ENCODE peak calls at places on chromosomes 16 and 17, in ten cellular contexts. Q is breast epithelium, T is sigmoid colon, I is prostate gland, W is GM23338, G is suprapubic skin, E is stomach, D is spleen, H is K562, Z is H1. Y is an unnamed sample.

GRCh38 chr17:42180411-42180921 is 476 bp downstream of the KCNH4 start:
- DNase-seq in Z (no peak), H (no peak), I (no peak), G (no peak), D (no peak), E (no peak), T (no peak), Q (no peak), W (peak; percentile 64), Y (no peak)

GRCh38 chr17:81734405-81735055 is 22.4 kb downstream of the SLC25A10 start:
- DNase-seq in H (no peak), Z (no peak), Q (no peak), E (peak; percentile 73), D (peak; percentile 70), T (peak; percentile 65), G (no peak), W (no peak), I (no peak), Y (no peak)

GRCh38 chr16:477758-478157 is 49.8 kb upstream of the CAPN15 start:
- DNase-seq in H (no peak), Z (no peak), E (no peak), D (no peak), G (no peak), Q (no peak), T (no peak), I (no peak), W (no peak), Y (no peak)

GRCh38 chr16:75481475-75481874 is 13.8 kb downstream of the CHST6 start:
- DNase-seq in I (no peak), Z (no peak), G (no peak), W (no peak), Q (no peak), H (peak; percentile 41), T (no peak), E (no peak), D (no peak), Y (no peak)

GRCh38 chr17:80783461-80783860 is 208.2 kb upstream of the CHMP6 start:
- DNase-seq in I (no peak), Z (no peak), T (peak; percentile 64), G (peak; percentile 57), E (no peak), W (no peak), Q (peak; percentile 2), D (no peak), H (no peak), Y (no peak)

GRCh38 chr16:4496305-4496704 is 20.1 kb downstream of the HMOX2 start:
- DNase-seq in H (no peak), I (no peak), W (no peak), T (no peak), Z (no peak), Q (no peak), E (no peak), D (no peak), G (no peak), Y (no peak)

GRCh38 chr16:15435216-15435864 is 952 bp downstream of the BMERB1 start:
- DNase-seq in D (no peak), T (no peak), Z (no peak), W (peak; percentile 41), G (no peak), Q (no peak), H (no peak), E (no peak), I (no peak), Y (no peak)

GRCh38 chr16:50771366-50771765 is 29.5 kb downstream of the CYLD start:
- DNase-seq in Q (no peak), E (no peak), W (no peak), H (no peak), G (no peak), T (no peak), I (no peak), D (no peak), Z (no peak), Y (no peak)

GRCh38 chr16:27253526-27253930 is 15.0 kb downstream of the NSMCE1 start:
- DNase-seq in T (no peak), I (no peak), E (no peak), Q (no peak), W (no peak), G (no peak), Z (no peak), D (no peak), H (peak; percentile 41), Y (peak; percentile 74)

GRCh38 chr17:41308251-41308917 is 725 bp downstream of the KRTAP16-1 start:
- DNase-seq in I (peak; percentile 44), G (peak; percentile 79), W (no peak), E (no peak), Q (peak; percentile 54), D (peak; percentile 96), H (no peak), T (no peak), Z (no peak), Y (no peak)

GRCh38 chr16:15553313-15554088 is 89.5 kb downstream of the MARF1 start:
- DNase-seq in Q (no peak), D (no peak), G (no peak), I (no peak), W (no peak), H (no peak), T (no peak), E (no peak), Z (no peak), Y (no peak)

GRCh38 chr16:85093705-85094104 is 18.6 kb downstream of the CIBAR2 start:
- DNase-seq in Z (no peak), I (no peak), G (no peak), D (no peak), Q (no peak), H (peak; percentile 66), T (no peak), E (no peak), W (no peak), Y (no peak)

GRCh38 chr17:20996724-20997615 is 45.8 kb downstream of the USP22 start:
- DNase-seq in D (peak; percentile 68), H (no peak), I (no peak), W (no peak), T (peak; percentile 52), G (no peak), Q (peak; percentile 39), Z (no peak), E (no peak), Y (no peak)

GRCh38 chr17:35052240-35052608 is 11.3 kb downstream of the RFFL start:
- DNase-seq in G (no peak), Z (no peak), T (no peak), D (no peak), E (no peak), H (no peak), I (no peak), Q (no peak), W (no peak), Y (no peak)

DNA sequence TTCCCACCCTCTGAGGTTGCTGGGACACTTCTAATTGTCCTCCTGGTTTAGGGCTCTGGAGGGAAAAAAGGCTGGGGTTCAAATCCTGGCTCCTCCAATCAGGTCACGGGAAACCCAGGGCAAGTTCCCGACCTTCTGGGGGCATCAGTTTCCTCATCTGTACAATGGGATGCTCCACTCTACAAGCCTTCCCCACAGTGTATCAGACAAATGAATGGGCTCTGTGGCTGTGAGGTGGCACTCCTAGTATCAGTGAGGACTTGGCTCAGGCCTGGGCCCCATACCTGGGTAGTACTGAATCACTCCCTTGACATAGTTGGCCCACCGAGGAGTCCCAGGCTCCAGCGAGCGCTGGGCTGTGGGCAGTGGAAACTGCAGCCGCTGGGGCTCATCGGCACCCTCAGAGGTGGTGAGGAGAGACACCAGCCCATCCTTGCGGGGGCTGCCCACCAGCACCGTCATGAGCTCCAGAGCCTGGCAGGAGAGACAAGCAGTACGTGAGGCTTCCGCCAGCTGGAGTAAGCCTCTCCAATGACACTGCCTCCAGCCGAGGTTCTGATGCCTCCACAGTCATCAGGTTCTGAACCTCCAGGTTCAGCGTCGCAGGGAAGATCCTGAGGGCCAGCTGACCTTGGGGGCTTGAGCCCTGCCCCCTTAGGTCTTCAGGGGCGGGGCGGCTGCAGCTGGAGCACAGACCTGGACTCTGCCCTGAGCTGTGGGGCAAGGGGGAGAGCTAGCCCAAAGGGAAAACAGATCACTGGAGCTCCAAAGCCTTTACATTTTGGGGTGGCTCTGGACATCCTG is 1.2 kb downstream of the GALK1 start:
- DNase-seq in Q (no peak), G (no peak), W (no peak), Z (no peak), I (no peak), D (peak; percentile 79), T (no peak), E (no peak), H (no peak), Y (no peak)
- H3K4me1 ChIP-seq in Q (peaks cover 10% of the 10 kb centered on the region), G (peaks cover 28% of the 10 kb centered on the region), W (peaks cover 3% of the 10 kb centered on the region), Z (peaks cover 8% of the 10 kb centered on the region), I (no peaks in the 10 kb centered on the region), D (peaks cover 36% of the 10 kb centered on the region), T (peaks cover 21% of the 10 kb centered on the region), E (peaks cover 24% of the 10 kb centered on the region), H (peaks cover 38% of the 10 kb centered on the region), Y (peaks cover 25% of the 10 kb centered on the region)

DNA sequence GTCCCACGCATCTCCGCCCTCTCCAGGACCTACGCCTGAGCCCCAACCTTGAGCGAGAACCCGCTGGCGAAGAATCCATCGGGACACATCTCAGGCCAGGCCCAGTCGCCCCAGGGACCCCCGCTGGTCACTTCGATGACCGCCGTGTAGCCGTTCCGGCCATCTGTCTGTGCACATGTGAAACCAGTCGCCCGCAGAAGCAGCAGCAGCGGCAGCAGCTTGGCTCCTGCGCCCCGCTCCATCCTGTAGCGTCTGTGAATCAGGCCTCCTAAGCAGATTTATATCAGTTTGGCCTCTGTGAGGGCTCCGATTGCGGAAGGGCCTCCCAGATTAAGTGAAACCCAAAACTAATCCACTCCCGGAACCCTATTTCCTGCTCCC is at the start of gene VMO1:
- DNase-seq in H (no peak), I (no peak), W (peak; percentile 27), Z (no peak), E (no peak), G (no peak), Q (no peak), D (peak; percentile 83), T (peak; percentile 74), Y (no peak)
- TF ChIP-seq POLR2AphosphoS5 in H (no peak), I (peak; percentile 4), W (no peak), Z (no peak), E (no peak), G (no peak), Q (no peak), D (peak; percentile 52), T (peak; percentile 20), Y (no peak)

DNA sequence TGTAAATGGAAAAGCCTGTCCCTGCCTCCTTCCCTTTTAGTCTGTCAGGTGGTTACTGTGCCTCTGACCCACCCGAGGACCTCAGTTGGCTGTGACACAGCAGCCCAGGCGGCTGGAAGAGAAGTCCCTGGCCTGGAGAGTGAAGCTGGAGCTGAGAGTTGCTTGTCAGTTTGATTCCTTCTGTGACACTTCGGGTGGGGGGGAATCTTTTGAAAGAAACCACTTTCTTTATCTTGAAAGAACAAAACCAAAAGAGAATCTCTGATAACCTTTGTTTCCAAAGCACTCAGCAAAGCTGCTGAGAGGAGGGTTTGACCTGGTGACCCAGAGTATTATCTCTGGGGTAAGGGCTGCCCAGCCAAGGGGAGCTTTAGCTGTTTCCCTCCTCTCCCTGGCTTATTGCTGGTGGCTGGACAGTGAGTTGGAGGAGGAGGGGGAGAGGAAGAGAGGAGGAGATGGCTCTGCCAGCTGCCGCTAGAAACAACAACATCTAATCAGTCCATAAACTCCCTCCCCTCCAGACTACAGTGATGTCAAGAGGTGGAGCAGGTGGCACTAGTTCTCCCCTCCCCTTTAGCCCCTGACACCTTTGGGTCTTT is 34.0 kb downstream of the YPEL2 start:
- DNase-seq in E (no peak), Z (no peak), T (peak; percentile 53), H (peak; percentile 92), G (no peak), W (no peak), I (no peak), D (no peak), Q (no peak), Y (no peak)
- H3K4me1 ChIP-seq in E (peaks cover 100% of the 10 kb centered on the region), Z (peaks cover 24% of the 10 kb centered on the region), T (peaks cover 98% of the 10 kb centered on the region), H (peaks cover 3% of the 10 kb centered on the region), G (peaks cover 98% of the 10 kb centered on the region), W (peaks cover 39% of the 10 kb centered on the region), I (peaks cover 46% of the 10 kb centered on the region), D (peaks cover 100% of the 10 kb centered on the region), Q (peaks cover 42% of the 10 kb centered on the region), Y (peaks cover 95% of the 10 kb centered on the region)

GRCh38 chr16:2156025-2156848 is 655 bp downstream of the TRAF7 start:
- DNase-seq in Z (no peak), G (no peak), E (no peak), H (peak; percentile 64), W (peak; percentile 56), Q (no peak), T (no peak), I (no peak), D (peak; percentile 90), Y (no peak)
- TF ChIP-seq POLR2AphosphoS5 in Z (no peak), G (no peak), E (no peak), H (no peak), W (no peak), Q (no peak), T (peak; percentile 56), I (no peak), D (no peak), Y (no peak)